ENCODE peak calls at places on chromosomes 1 and 21, in six cellular contexts. O, E, P, K, M and H are unnamed samples.

GRCh38 chr1:74964508-74964907 is 169.7 kb upstream of the LHX8 start:
- DNase-seq in O (no peak), E (no peak), P (no peak), K (peak), M (no peak), H (no peak)

GRCh38 chr21:44750675-44751025 is 39.3 kb upstream of the TSPEAR start:
- DNase-seq in O (no peak), E (no peak), P (no peak), K (no peak), M (no peak), H (no peak)

GRCh38 chr1:41379741-41380130 is 18.5 kb downstream of the FOXO6 start:
- DNase-seq in O (no peak), E (no peak), P (no peak), K (peak), M (no peak), H (no peak)

GRCh38 chr21:38619865-38620513 is 121.7 kb upstream of the ERG start:
- DNase-seq in O (no peak), E (no peak), P (peak), K (no peak), M (no peak), H (no peak)

GRCh38 chr1:73813726-73814125 is 384.2 kb downstream of the LRRIQ3 start:
- DNase-seq in O (no peak), E (no peak), P (no peak), K (no peak), M (no peak), H (no peak)

GRCh38 chr1:11320153-11320936 is 47.3 kb downstream of the UBIAD1 start:
- DNase-seq in O (no peak), E (no peak), P (no peak), K (peak), M (peak), H (peak)

GRCh38 chr21:36204980-36205379 is 48.4 kb downstream of the DOP1B start:
- DNase-seq in O (no peak), E (no peak), P (no peak), K (no peak), M (no peak), H (no peak)

GRCh38 chr1:16124377-16125087 is 31.3 kb downstream of the EPHA2 start:
- DNase-seq in O (no peak), E (no peak), P (peak), K (no peak), M (no peak), H (no peak)

GRCh38 chr1:230123280-230124186 is 56.5 kb downstream of the GALNT2 start:
- DNase-seq in O (no peak), E (no peak), P (no peak), K (no peak), M (no peak), H (peak)

GRCh38 chr21:35016517-35017188 is 32.4 kb downstream of the RUNX1 start:
- DNase-seq in O (no peak), E (no peak), P (no peak), K (no peak), M (no peak), H (no peak)

GRCh38 chr1:200890818-200891773 is 3.6 kb upstream of the INAVA start:
- DNase-seq in O (no peak), E (peak), P (no peak), K (no peak), M (peak), H (no peak)

GRCh38 chr1:84834419-84835064 is 58.5 kb downstream of the LPAR3 start:
- DNase-seq in O (no peak), E (no peak), P (no peak), K (no peak), M (no peak), H (no peak)

GRCh38 chr1:5617179-5618015 is 374.8 kb downstream of the NPHP4 start:
- DNase-seq in O (no peak), E (no peak), P (no peak), K (no peak), M (no peak), H (no peak)

GRCh38 chr1:223747838-223748335 is 35.5 kb downstream of the CAPN2 start:
- DNase-seq in O (no peak), E (no peak), P (peak), K (no peak), M (no peak), H (no peak)

GRCh38 chr1:20903452-20903851 is 116.3 kb upstream of the HP1BP3 start:
- DNase-seq in O (no peak), E (peak), P (no peak), K (no peak), M (no peak), H (no peak)

GRCh38 chr1:172180886-172181285 is 239.6 kb upstream of the C1orf105 start:
- DNase-seq in O (peak), E (no peak), P (peak), K (no peak), M (peak), H (peak)

GRCh38 chr1:37930246-37931142 is 16.4 kb downstream of the INPP5B start:
- DNase-seq in O (no peak), E (no peak), P (no peak), K (no peak), M (no peak), H (peak)

GRCh38 chr1:118223426-118223825 is 38.4 kb upstream of the SPAG17 start:
- DNase-seq in O (no peak), E (no peak), P (no peak), K (no peak), M (peak), H (no peak)

GRCh38 chr1:10665930-10666850 is 130.3 kb downstream of the CASZ1 start:
- DNase-seq in O (no peak), E (no peak), P (no peak), K (no peak), M (no peak), H (no peak)

GRCh38 chr1:198763298-198763714 is 124.5 kb downstream of the PTPRC start:
- DNase-seq in O (no peak), E (no peak), P (no peak), K (peak), M (no peak), H (no peak)

GRCh38 chr1:84141177-84142003 is 2.7 kb upstream of the PRKACB start:
- DNase-seq in O (no peak), E (peak), P (no peak), K (no peak), M (no peak), H (peak)

GRCh38 chr1:92310185-92310597 is 11.3 kb downstream of the RPAP2 start:
- DNase-seq in O (no peak), E (peak), P (no peak), K (peak), M (peak), H (peak)

GRCh38 chr1:205013683-205014367 is 29.2 kb upstream of the CNTN2 start:
- DNase-seq in O (peak), E (no peak), P (peak), K (peak), M (peak), H (no peak)

GRCh38 chr1:94017155-94017829 is 103.7 kb downstream of the ABCA4 start:
- DNase-seq in O (no peak), E (no peak), P (no peak), K (no peak), M (no peak), H (no peak)

GRCh38 chr1:156154317-156154749 is 948 bp downstream of the SEMA4A start:
- DNase-seq in O (no peak), E (no peak), P (no peak), K (no peak), M (no peak), H (peak)

GRCh38 chr1:223276029-223276428 is 87.9 kb downstream of the SUSD4 start:
- DNase-seq in O (no peak), E (no peak), P (no peak), K (no peak), M (no peak), H (no peak)

GRCh38 chr1:201025571-201026002 is 2.1 kb upstream of the KIF21B start:
- DNase-seq in O (no peak), E (peak), P (no peak), K (no peak), M (peak), H (peak)

GRCh38 chr1:6424000-6424565 is 493 bp upstream of the ESPN start:
- DNase-seq in O (no peak), E (no peak), P (no peak), K (no peak), M (peak), H (no peak)

GRCh38 chr1:160004427-160004826 is 27.4 kb downstream of the PIGM start:
- DNase-seq in O (no peak), E (no peak), P (no peak), K (no peak), M (no peak), H (no peak)

GRCh38 chr21:17352937-17353655 is 159.7 kb upstream of the CXADR start:
- DNase-seq in O (no peak), E (no peak), P (no peak), K (peak), M (no peak), H (no peak)

GRCh38 chr21:28069446-28069845 is 923.2 kb downstream of the LTN1 start:
- DNase-seq in O (no peak), E (no peak), P (no peak), K (no peak), M (peak), H (no peak)

GRCh38 chr1:211653907-211654553 is 21.4 kb downstream of the NEK2 start:
- DNase-seq in O (no peak), E (peak), P (no peak), K (no peak), M (no peak), H (no peak)

GRCh38 chr1:113255728-113256347 is 134.5 kb upstream of the MAGI3 start:
- DNase-seq in O (no peak), E (no peak), P (no peak), K (no peak), M (peak), H (no peak)

GRCh38 chr1:235601087-235601486 is 48.5 kb downstream of the GNG4 start:
- DNase-seq in O (no peak), E (peak), P (no peak), K (no peak), M (peak), H (no peak)

GRCh38 chr21:33355355-33355754 is 30.6 kb downstream of the IFNAR1 start:
- DNase-seq in O (no peak), E (no peak), P (no peak), K (no peak), M (no peak), H (no peak)